ENCODE peak calls at places on chromosomes 2 and 18, in eight cellular contexts. U, S, O, C, K, P, G and I are unnamed samples.

GRCh38 chr2:3806730-3807129 is 103.4 kb downstream of the DCDC2C start:
- DNase-seq in U (no peak), S (no peak), O (no peak), C (no peak), K (no peak), P (no peak), G (no peak), I (no peak)

GRCh38 chr2:71299507-71299906 is 32.1 kb upstream of the ZNF638 start:
- DNase-seq in U (no peak), S (no peak), O (peak; percentile 0), C (no peak), K (peak; percentile 38), P (peak; percentile 47), G (no peak), I (peak; percentile 38)

GRCh38 chr2:232459419-232460035 is 3.6 kb downstream of the ALPI start:
- DNase-seq in U (no peak), S (no peak), O (no peak), C (no peak), K (no peak), P (no peak), G (peak; percentile 14), I (no peak)

GRCh38 chr2:2114745-2115245 is 216.3 kb downstream of the MYT1L start:
- DNase-seq in U (no peak), S (no peak), O (no peak), C (no peak), K (no peak), P (no peak), G (no peak), I (no peak)

GRCh38 chr2:28683100-28683706 is 68.4 kb upstream of the PPP1CB start:
- DNase-seq in U (peak; percentile 83), S (peak; percentile 74), O (peak; percentile 76), C (no peak), K (peak; percentile 90), P (peak; percentile 86), G (no peak), I (peak; percentile 89)

GRCh38 chr2:202267495-202267894 is 1.9 kb downstream of the NOP58 start:
- DNase-seq in U (no peak), S (no peak), O (no peak), C (no peak), K (no peak), P (no peak), G (no peak), I (peak; percentile 19)

GRCh38 chr2:108575132-108575966 is 41.1 kb downstream of the LIMS1 start:
- DNase-seq in U (no peak), S (no peak), O (no peak), C (no peak), K (peak; percentile 78), P (peak; percentile 41), G (no peak), I (peak; percentile 79)

GRCh38 chr18:39772155-39772919 is 2182.7 kb upstream of the PIK3C3 start:
- DNase-seq in U (no peak), S (no peak), O (no peak), C (no peak), K (no peak), P (no peak), G (no peak), I (peak; percentile 64)

GRCh38 chr2:61434314-61434713 is 36.6 kb downstream of the USP34 start:
- DNase-seq in U (no peak), S (peak; percentile 65), O (no peak), C (no peak), K (no peak), P (no peak), G (no peak), I (no peak)

GRCh38 chr2:26735883-26736588 is 28.0 kb upstream of the SLC35F6 start:
- DNase-seq in U (no peak), S (peak; percentile 84), O (no peak), C (no peak), K (no peak), P (no peak), G (no peak), I (no peak)